ENCODE peak calls at places on chromosomes 5 and 9, in nine cellular contexts. U is neural progenitor cell; B is foreskin fibroblast; Z is sigmoid colon; X is fibroblast of mammary gland; N is neural crest cell; R is activated CD8-positive, alpha-beta T cell treated with anti-CD3 and anti-CD28 coated beads for 36 hours; G is SK-N-SH; S is upper lobe of right lung. A is an unnamed sample.

GRCh38 chr5:79582186-79582585 is 30.1 kb upstream of the TENT2 start:
- DNase-seq in U (no peak), B (no peak), Z (no peak), X (no peak), N (no peak), R (no peak), G (no peak), S (no peak), A (no peak)

GRCh38 chr5:126280820-126281219 is 142.4 kb upstream of the GRAMD2B start:
- DNase-seq in U (no peak), B (no peak), Z (no peak), X (no peak), N (no peak), R (no peak), G (no peak), S (no peak), A (no peak)

GRCh38 chr5:127833999-127834953 is 131.1 kb downstream of the CCDC192 start:
- DNase-seq in U (peak; percentile 47), B (peak; percentile 35), Z (no peak), X (peak; percentile 8), N (no peak), R (no peak), G (no peak), S (no peak), A (no peak)

GRCh38 chr5:93162201-93162654 is 418.8 kb downstream of the NR2F1-AS1 start:
- DNase-seq in U (peak; percentile 73), B (peak; percentile 65), Z (no peak), X (peak; percentile 78), N (no peak), R (no peak), G (no peak), S (no peak), A (no peak)

GRCh38 chr9:99824378-99825157 is 2.9 kb downstream of the NR4A3 start:
- DNase-seq in U (peak; percentile 92), B (no peak), Z (peak; percentile 69), X (no peak), N (peak; percentile 59), R (peak; percentile 87), G (peak; percentile 66), S (peak; percentile 76), A (peak; percentile 52)

GRCh38 chr9:69549310-69550202 is 122.6 kb downstream of the APBA1 start:
- DNase-seq in U (peak; percentile 63), B (peak; percentile 30), Z (no peak), X (peak; percentile 59), N (peak; percentile 23), R (peak; percentile 46), G (peak; percentile 44), S (no peak), A (no peak)

GRCh38 chr9:86424246-86424891 is 70.2 kb upstream of the TUT7 start:
- DNase-seq in U (no peak), B (no peak), Z (no peak), X (peak; percentile 54), N (no peak), R (no peak), G (no peak), S (no peak), A (no peak)

GRCh38 chr5:23084815-23085214 is 231.7 kb upstream of the CDH12 start:
- DNase-seq in U (no peak), B (no peak), Z (no peak), X (no peak), N (no peak), R (no peak), G (no peak), S (no peak), A (no peak)

GRCh38 chr5:122704247-122705036 is 70.4 kb upstream of the SNX2 start:
- DNase-seq in U (peak; percentile 64), B (peak; percentile 29), Z (no peak), X (peak; percentile 75), N (no peak), R (no peak), G (peak; percentile 25), S (no peak), A (no peak)

GRCh38 chr5:42875785-42876374 is 64.2 kb upstream of the SELENOP start:
- DNase-seq in U (no peak), B (no peak), Z (no peak), X (no peak), N (no peak), R (no peak), G (no peak), S (no peak), A (no peak)

GRCh38 chr9:5110867-5111681 is 74.4 kb downstream of the INSL6 start:
- DNase-seq in U (no peak), B (no peak), Z (peak; percentile 62), X (no peak), N (no peak), R (no peak), G (peak; percentile 11), S (peak; percentile 57), A (no peak)

GRCh38 chr5:113022661-113023060 is 46.1 kb downstream of the DCP2 start:
- DNase-seq in U (no peak), B (no peak), Z (no peak), X (no peak), N (no peak), R (no peak), G (no peak), S (no peak), A (no peak)

GRCh38 chr9:120711354-120711753 is 2.9 kb downstream of the MEGF9 start:
- DNase-seq in U (no peak), B (no peak), Z (no peak), X (peak; percentile 19), N (no peak), R (no peak), G (no peak), S (no peak), A (no peak)

GRCh38 chr5:34026089-34026761 is 16.8 kb downstream of the C1QTNF3 start:
- DNase-seq in U (no peak), B (no peak), Z (no peak), X (no peak), N (no peak), R (no peak), G (no peak), S (no peak), A (no peak)

GRCh38 chr5:61318374-61318773 is 13.7 kb upstream of the ZSWIM6 start:
- DNase-seq in U (no peak), B (no peak), Z (no peak), X (no peak), N (no peak), R (no peak), G (no peak), S (no peak), A (no peak)

GRCh38 chr5:151104795-151105194 is 24.0 kb upstream of the TNIP1 start:
- DNase-seq in U (no peak), B (peak; percentile 90), Z (peak; percentile 94), X (peak; percentile 88), N (no peak), R (no peak), G (no peak), S (no peak), A (no peak)

GRCh38 chr9:107389617-107390071 is 99.9 kb downstream of the KLF4 start:
- DNase-seq in U (no peak), B (peak; percentile 45), Z (peak; percentile 85), X (peak; percentile 83), N (no peak), R (no peak), G (no peak), S (peak; percentile 78), A (no peak)

GRCh38 chr5:177133845-177134652 is 476 bp downstream of the NSD1 start:
- DNase-seq in U (peak; percentile 91), B (peak; percentile 40), Z (peak; percentile 80), X (peak; percentile 26), N (peak; percentile 58), R (peak; percentile 45), G (peak; percentile 89), S (peak; percentile 82), A (peak; percentile 26)

GRCh38 chr9:95570150-95570549 is 53.4 kb upstream of the PTCH1 start:
- DNase-seq in U (no peak), B (peak; percentile 28), Z (no peak), X (peak; percentile 6), N (no peak), R (no peak), G (no peak), S (no peak), A (no peak)

GRCh38 chr5:149128023-149128875 is 13.0 kb upstream of the ABLIM3 start:
- DNase-seq in U (peak; percentile 58), B (no peak), Z (no peak), X (peak; percentile 45), N (peak; percentile 37), R (peak; percentile 34), G (peak; percentile 67), S (no peak), A (peak; percentile 17)

GRCh38 chr5:110371725-110372041 is 354.8 kb downstream of the TMEM232 start:
- DNase-seq in U (no peak), B (no peak), Z (no peak), X (no peak), N (no peak), R (no peak), G (no peak), S (no peak), A (no peak)

DNA sequence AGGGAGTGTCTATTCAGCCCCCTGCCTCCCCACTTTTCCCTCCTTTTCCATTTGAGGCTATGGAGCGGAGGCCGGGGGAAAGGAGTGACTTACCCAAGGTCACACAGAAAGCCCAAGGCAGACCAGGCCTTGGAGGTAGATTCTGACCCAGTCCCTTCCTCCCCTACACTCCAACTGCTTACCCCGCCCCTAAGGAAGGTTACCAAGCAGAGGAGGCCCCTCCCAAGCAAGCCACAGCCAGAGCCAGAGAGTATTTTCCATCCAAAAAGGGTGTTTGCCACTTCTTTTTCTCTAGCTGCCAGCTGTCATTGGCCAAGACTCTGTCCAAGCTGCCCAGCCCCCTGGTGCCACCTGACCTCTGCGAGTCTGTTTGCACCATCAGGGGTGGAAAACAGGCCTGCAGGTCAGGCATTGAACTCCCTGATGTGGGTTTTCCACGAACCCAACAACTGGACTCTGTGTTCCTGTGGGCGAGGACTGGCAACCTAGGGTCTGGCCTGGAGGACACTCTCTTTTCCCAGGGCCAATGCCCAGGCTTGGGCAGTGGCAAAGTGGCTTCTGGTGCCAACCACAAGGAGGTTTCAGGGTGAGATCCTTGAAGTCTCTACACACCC is 6.3 kb upstream of the ASS1 start:
- DNase-seq in U (no peak), B (no peak), Z (no peak), X (no peak), N (no peak), R (no peak), G (no peak), S (no peak), A (no peak)
- TF ChIP-seq CTCF in U (no peak), B (no peak), Z (no peak), X (no peak), N (no peak), R (no peak), G (no peak), S (no peak), A (no peak)

GRCh38 chr9:34540826-34541225 is 18.0 kb upstream of the ENHO start:
- DNase-seq in U (no peak), B (peak; percentile 56), Z (peak; percentile 25), X (peak; percentile 62), N (no peak), R (no peak), G (peak; percentile 10), S (no peak), A (no peak)
- TF ChIP-seq CTCF in U (no peak), B (no peak), Z (no peak), X (no peak), N (no peak), R (no peak), G (no peak), S (no peak), A (no peak)

GRCh38 chr5:14710313-14710994 is 45.9 kb downstream of the OTULIN start:
- DNase-seq in U (no peak), B (no peak), Z (no peak), X (no peak), N (no peak), R (no peak), G (no peak), S (no peak), A (no peak)
- TF ChIP-seq CTCF in U (no peak), B (no peak), Z (no peak), X (no peak), N (no peak), R (no peak), G (no peak), S (no peak), A (no peak)

GRCh38 chr5:8842906-8843590 is 702.8 kb downstream of the SEMA5A start:
- DNase-seq in U (peak; percentile 37), B (peak; percentile 82), Z (no peak), X (peak; percentile 59), N (no peak), R (no peak), G (peak; percentile 27), S (no peak), A (no peak)
- TF ChIP-seq CTCF in U (peak; percentile 43), B (peak; percentile 69), Z (no peak), X (peak; percentile 50), N (peak; percentile 33), R (no peak), G (peak; percentile 56), S (no peak), A (peak; percentile 21)

A was measured in progenitor cell of endocrine pancreas.